ENCODE peak calls at places on chromosomes 5 and 9, in four cellular contexts. C, H, Q and M are unnamed samples.

GRCh38 chr5:7426284-7426683 is 30.3 kb downstream of the ADCY2 start:
- DNase-seq in Q (no peak), C (no peak), H (no peak), M (no peak)

GRCh38 chr5:11268894-11269293 is 507.9 kb upstream of the DAP start:
- DNase-seq in H (no peak), Q (no peak), C (no peak), M (no peak)

GRCh38 chr5:91977599-91977998 is 594.5 kb upstream of the ARRDC3 start:
- DNase-seq in H (no peak), C (no peak), Q (no peak), M (no peak)

GRCh38 chr5:142475102-142475501 is 150.3 kb upstream of the SPRY4 start:
- DNase-seq in Q (no peak), C (no peak), H (no peak), M (no peak)

GRCh38 chr5:16465544-16466432 is at the start of gene ZNF622:
- DNase-seq in C (peak; percentile 95), Q (peak; percentile 56), H (peak; percentile 87), M (peak; percentile 86)

GRCh38 chr5:139075066-139076050 is 122.8 kb downstream of the SIL1 start:
- DNase-seq in C (no peak), Q (no peak), H (no peak), M (no peak)

GRCh38 chr9:97710356-97711222 is 13.4 kb upstream of the XPA start:
- DNase-seq in H (peak; percentile 9), C (peak; percentile 86), Q (peak; percentile 51), M (peak; percentile 57)

GRCh38 chr5:14726066-14726838 is 61.7 kb downstream of the OTULIN start:
- DNase-seq in Q (no peak), C (no peak), H (no peak), M (no peak)

GRCh38 chr9:112971415-112971814 is 40.6 kb downstream of the ZNF883 start:
- DNase-seq in C (no peak), H (no peak), Q (no peak), M (no peak)

GRCh38 chr5:61768692-61769281 is 436.7 kb downstream of the ZSWIM6 start:
- DNase-seq in C (peak; percentile 58), H (no peak), Q (peak; percentile 5), M (no peak)

GRCh38 chr9:109846781-109847180 is 66.8 kb downstream of the PALM2AKAP2 start:
- DNase-seq in C (no peak), H (no peak), Q (no peak), M (no peak)

GRCh38 chr9:129579294-129579693 is 41.6 kb downstream of the C9orf50 start:
- DNase-seq in H (no peak), C (no peak), Q (no peak), M (no peak)

GRCh38 chr5:6365142-6365976 is 13.0 kb downstream of the MED10 start:
- DNase-seq in H (no peak), Q (no peak), C (no peak), M (no peak)